ENCODE peak calls at places on chromosomes 4 and X, in five cellular contexts. One of them, this sample, is unnamed.
A peak's percentile ranks its signal among the peaks of the same experiment; 100 is the strongest.

GRCh38 chrX:106952089-106952488 is 31.9 kb downstream of the CLDN2 start:
- DNase-seq in HCT116: no peak
- DNase-seq in HepG2: no peak
- DNase-seq in K562: no peak
- DNase-seq in GM12878: no peak
- DNase-seq in this sample: no peak

GRCh38 chr4:163776961-163777360 is 282.5 kb downstream of the TMA16 start:
- DNase-seq in HCT116: no peak
- DNase-seq in HepG2: no peak
- DNase-seq in K562: no peak
- DNase-seq in GM12878: no peak
- DNase-seq in this sample: no peak

GRCh38 chr4:89290727-89291126 is 16.9 kb downstream of the GPRIN3 start:
- DNase-seq in HCT116: no peak
- DNase-seq in HepG2: no peak
- DNase-seq in K562: no peak
- DNase-seq in GM12878: no peak
- DNase-seq in this sample: no peak

GRCh38 chrX:39519213-39519544 is 578.6 kb downstream of the BCOR start:
- DNase-seq in HCT116: no peak
- DNase-seq in HepG2: no peak
- DNase-seq in K562: no peak
- DNase-seq in GM12878: no peak
- DNase-seq in this sample: peak; percentile 45

GRCh38 chr4:6727081-6727942 is 11.3 kb downstream of the BLOC1S4 start:
- DNase-seq in HCT116: no peak
- DNase-seq in HepG2: no peak
- DNase-seq in K562: peak; percentile 45
- DNase-seq in GM12878: no peak
- DNase-seq in this sample: no peak

GRCh38 chr4:41396869-41397268 is 140.1 kb downstream of the UCHL1 start:
- DNase-seq in HCT116: no peak
- DNase-seq in HepG2: no peak
- DNase-seq in K562: no peak
- DNase-seq in GM12878: no peak
- DNase-seq in this sample: no peak

GRCh38 chrX:150517303-150517896 is 51.0 kb upstream of the MTM1 start:
- DNase-seq in HCT116: no peak
- DNase-seq in HepG2: no peak
- DNase-seq in K562: no peak
- DNase-seq in GM12878: no peak
- DNase-seq in this sample: no peak

GRCh38 chr4:102047616-102048015 is 257.1 kb downstream of the BANK1 start:
- DNase-seq in HCT116: no peak
- DNase-seq in HepG2: no peak
- DNase-seq in K562: no peak
- DNase-seq in GM12878: no peak
- DNase-seq in this sample: no peak

GRCh38 chrX:23902419-23902818 is 5.3 kb downstream of the APOO start:
- DNase-seq in HCT116: no peak
- DNase-seq in HepG2: peak; percentile 50
- DNase-seq in K562: peak; percentile 12
- DNase-seq in GM12878: no peak
- DNase-seq in this sample: peak; percentile 53

GRCh38 chr4:168531305-168531704 is 34.5 kb downstream of the PALLD start:
- DNase-seq in HCT116: peak; percentile 86
- DNase-seq in HepG2: no peak
- DNase-seq in K562: no peak
- DNase-seq in GM12878: no peak
- DNase-seq in this sample: no peak

GRCh38 chrX:133183806-133184205 is 34.3 kb downstream of the TFDP3 start:
- DNase-seq in HCT116: no peak
- DNase-seq in HepG2: no peak
- DNase-seq in K562: no peak
- DNase-seq in GM12878: no peak
- DNase-seq in this sample: no peak

GRCh38 chr4:37243061-37243460 is 1.5 kb upstream of the NWD2 start:
- DNase-seq in HCT116: no peak
- DNase-seq in HepG2: no peak
- DNase-seq in K562: no peak
- DNase-seq in GM12878: no peak
- DNase-seq in this sample: no peak

GRCh38 chrX:11784543-11784942 is 26.5 kb downstream of the MSL3 start:
- DNase-seq in HCT116: no peak
- DNase-seq in HepG2: no peak
- DNase-seq in K562: no peak
- DNase-seq in GM12878: no peak
- DNase-seq in this sample: no peak

GRCh38 chrX:137194164-137194563 is 160.4 kb upstream of the GPR101 start:
- DNase-seq in HCT116: peak; percentile 16
- DNase-seq in HepG2: peak; percentile 12
- DNase-seq in K562: peak; percentile 5
- DNase-seq in GM12878: peak; percentile 1
- DNase-seq in this sample: peak; percentile 16

GRCh38 chrX:153473126-153473525 is 2.8 kb upstream of the HAUS7 start:
- DNase-seq in HCT116: no peak
- DNase-seq in HepG2: no peak
- DNase-seq in K562: no peak
- DNase-seq in GM12878: no peak
- DNase-seq in this sample: no peak

DNA sequence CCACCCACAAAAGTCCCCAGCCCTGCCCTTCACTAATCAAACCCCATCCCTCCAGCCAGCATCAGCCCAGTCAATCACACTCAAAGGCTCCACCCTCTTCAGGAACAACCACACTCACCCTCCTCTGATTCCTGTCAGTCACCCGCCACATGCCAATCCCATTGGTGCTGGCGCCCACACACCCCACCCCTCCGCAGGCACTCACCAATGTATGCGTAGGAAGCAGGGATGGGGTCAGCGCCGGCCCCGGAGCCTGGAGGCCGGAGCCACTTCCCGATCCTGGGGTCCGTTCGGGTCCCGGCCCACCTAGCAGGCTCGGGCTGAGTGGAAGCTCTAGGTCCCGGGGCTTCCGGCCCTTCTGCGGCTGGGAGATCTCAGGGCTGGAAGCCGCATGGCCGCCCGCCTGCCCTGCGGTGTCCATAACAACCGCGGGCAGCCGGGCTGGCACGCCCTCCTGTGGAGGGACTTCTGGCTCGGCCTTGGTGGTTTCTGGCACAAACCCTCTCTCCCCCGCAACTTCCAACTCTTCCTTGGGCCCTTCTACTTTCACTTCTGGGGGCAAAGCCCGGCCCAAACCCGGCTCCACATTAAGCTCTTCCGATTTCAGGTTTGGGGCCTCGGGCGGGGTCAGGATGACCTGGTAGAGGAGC is 7.9 kb upstream of the CFP start:
- DNase-seq in HCT116: no peak
- DNase-seq in HepG2: no peak
- DNase-seq in K562: peak; percentile 33
- DNase-seq in GM12878: no peak
- DNase-seq in this sample: no peak
- TF ChIP-seq REST in HCT116: no peak
- TF ChIP-seq REST in HepG2: no peak
- TF ChIP-seq REST in K562: no peak
- TF ChIP-seq REST in GM12878: no peak
- TF ChIP-seq REST in this sample: no peak

GRCh38 chrX:41145920-41146608 is 60.8 kb downstream of the USP9X start:
- DNase-seq in HCT116: peak; percentile 19
- DNase-seq in HepG2: no peak
- DNase-seq in K562: no peak
- DNase-seq in GM12878: no peak
- DNase-seq in this sample: no peak
- TF ChIP-seq JUND in HCT116: no peak
- TF ChIP-seq JUND in HepG2: no peak
- TF ChIP-seq JUND in K562: no peak
- TF ChIP-seq JUND in GM12878: no peak
- TF ChIP-seq JUND in this sample: peak; percentile 88

GRCh38 chr4:185916231-185916630 is 104.2 kb upstream of the SORBS2 start:
- DNase-seq in HCT116: no peak
- DNase-seq in HepG2: no peak
- DNase-seq in K562: no peak
- DNase-seq in GM12878: no peak
- DNase-seq in this sample: no peak

GRCh38 chr4:185916683-185917082 is 104.7 kb upstream of the SORBS2 start:
- DNase-seq in HCT116: no peak
- DNase-seq in HepG2: no peak
- DNase-seq in K562: no peak
- DNase-seq in GM12878: no peak
- DNase-seq in this sample: no peak

GRCh38 chr4:185914583-185915199 is 102.7 kb upstream of the SORBS2 start:
- DNase-seq in HCT116: no peak
- DNase-seq in HepG2: peak; percentile 72
- DNase-seq in K562: no peak
- DNase-seq in GM12878: no peak
- DNase-seq in this sample: peak; percentile 33

GRCh38 chr4:185915817-185916216 is 103.8 kb upstream of the SORBS2 start:
- DNase-seq in HCT116: no peak
- DNase-seq in HepG2: no peak
- DNase-seq in K562: no peak
- DNase-seq in GM12878: no peak
- DNase-seq in this sample: no peak

GRCh38 chr4:185915271-185915670 is 103.3 kb upstream of the SORBS2 start:
- DNase-seq in HCT116: no peak
- DNase-seq in HepG2: no peak
- DNase-seq in K562: no peak
- DNase-seq in GM12878: no peak
- DNase-seq in this sample: no peak
- H3K4me2 ChIP-seq in HCT116: no peak overlapping the region
- H3K4me2 ChIP-seq in HepG2: peak overlapping the region; percentile 62
- H3K4me2 ChIP-seq in K562: no peak overlapping the region
- H3K4me2 ChIP-seq in GM12878: no peak overlapping the region
- H3K4me2 ChIP-seq in this sample: no peak overlapping the region

GRCh38 chrX:1673337-1673736 is 58.5 kb downstream of the ASMT start:
- DNase-seq in HCT116: peak; percentile 46
- DNase-seq in HepG2: peak; percentile 27
- DNase-seq in K562: peak; percentile 46
- DNase-seq in GM12878: no peak
- DNase-seq in this sample: peak; percentile 29
- TF ChIP-seq REST in HCT116: no peak
- TF ChIP-seq REST in HepG2: no peak
- TF ChIP-seq REST in K562: no peak
- TF ChIP-seq REST in GM12878: no peak
- TF ChIP-seq REST in this sample: no peak

GRCh38 chrX:38276089-38276488 is 51.2 kb downstream of the RPGR start:
- DNase-seq in HCT116: no peak
- DNase-seq in HepG2: no peak
- DNase-seq in K562: no peak
- DNase-seq in GM12878: no peak
- DNase-seq in this sample: no peak

GRCh38 chrX:38279188-38279587 is 48.1 kb downstream of the RPGR start:
- DNase-seq in HCT116: no peak
- DNase-seq in HepG2: peak; percentile 2
- DNase-seq in K562: no peak
- DNase-seq in GM12878: no peak
- DNase-seq in this sample: no peak

GRCh38 chrX:38277136-38277535 is 50.2 kb downstream of the RPGR start:
- DNase-seq in HCT116: no peak
- DNase-seq in HepG2: no peak
- DNase-seq in K562: no peak
- DNase-seq in GM12878: no peak
- DNase-seq in this sample: no peak

GRCh38 chrX:38278682-38279081 is 48.6 kb downstream of the RPGR start:
- DNase-seq in HCT116: no peak
- DNase-seq in HepG2: no peak
- DNase-seq in K562: no peak
- DNase-seq in GM12878: no peak
- DNase-seq in this sample: no peak

GRCh38 chrX:38277802-38278201 is 49.5 kb downstream of the RPGR start:
- DNase-seq in HCT116: no peak
- DNase-seq in HepG2: peak; percentile 62
- DNase-seq in K562: no peak
- DNase-seq in GM12878: no peak
- DNase-seq in this sample: no peak
- TF ChIP-seq JUND in HCT116: no peak
- TF ChIP-seq JUND in HepG2: no peak
- TF ChIP-seq JUND in K562: no peak
- TF ChIP-seq JUND in GM12878: no peak
- TF ChIP-seq JUND in this sample: no peak

DNA sequence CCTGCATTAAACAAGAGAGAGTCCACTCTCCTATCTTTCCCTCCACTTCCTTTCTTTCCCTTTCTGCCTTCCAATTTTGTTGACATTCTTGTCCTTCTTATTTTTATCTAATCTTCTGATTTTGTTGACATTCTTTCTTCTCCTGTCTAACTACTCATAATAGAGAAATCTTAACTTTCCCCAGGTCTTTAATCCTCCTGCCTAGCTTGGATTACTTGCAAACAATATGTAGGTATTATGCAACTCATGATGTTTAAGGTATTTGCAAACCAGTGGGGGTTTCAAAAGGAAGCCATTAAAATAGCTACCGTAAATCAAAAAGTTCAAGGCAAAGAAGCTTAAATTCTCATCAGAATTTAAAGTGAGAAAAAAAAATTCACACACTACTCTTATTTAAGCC is 53.9 kb downstream of the PROM1 start:
- DNase-seq in HCT116: no peak
- DNase-seq in HepG2: no peak
- DNase-seq in K562: no peak
- DNase-seq in GM12878: no peak
- DNase-seq in this sample: no peak
- H3K4me2 ChIP-seq in HCT116: no peak overlapping the region
- H3K4me2 ChIP-seq in HepG2: no peak overlapping the region
- H3K4me2 ChIP-seq in K562: no peak overlapping the region
- H3K4me2 ChIP-seq in GM12878: no peak overlapping the region
- H3K4me2 ChIP-seq in this sample: no peak overlapping the region

GRCh38 chr4:110085131-110085530 is 113.3 kb downstream of the ELOVL6 start:
- DNase-seq in HCT116: no peak
- DNase-seq in HepG2: peak; percentile 7
- DNase-seq in K562: no peak
- DNase-seq in GM12878: no peak
- DNase-seq in this sample: no peak
- TF ChIP-seq REST in HCT116: no peak
- TF ChIP-seq REST in HepG2: no peak
- TF ChIP-seq REST in K562: no peak
- TF ChIP-seq REST in GM12878: no peak
- TF ChIP-seq REST in this sample: no peak

This sample was measured in SK-N-SH.